ENCODE peak calls at places on chromosomes 7 and 10, in ten cellular contexts. One of them, this sample, is unnamed.

GRCh38 chr7:6640246-6640721 is 3.2 kb downstream of the ZNF316 start:
- ATAC-seq in lower lobe of right lung: no peak
- ATAC-seq in activated T-cell treated with anti-CD3 and anti-CD28 coated beads, Interleukin-2, amount 50 U/mL, for 4 hours: no peak
- ATAC-seq in activated naive CD8-positive, alpha-beta T cell treated with anti-CD3 and anti-CD28 coated beads, Interleukin-2, amount 50 U/mL, for 24 hours: peak
- ATAC-seq in stimulated activated naive CD8-positive, alpha-beta T cell treated with anti-CD3 and anti-CD28 coated beads, Interleukin-15, amount 100 ng/mL, for 72 hours: no peak
- ATAC-seq in memory B cell: no peak
- ATAC-seq in naive thymus-derived CD8-positive, alpha-beta T cell: no peak
- ATAC-seq in IMR-90: no peak
- ATAC-seq in natural killer cell: no peak
- ATAC-seq in Panc1: no peak
- ATAC-seq in this sample: peak

GRCh38 chr10:103635580-103635979 is 142.1 kb downstream of the NEURL1 start:
- ATAC-seq in lower lobe of right lung: no peak
- ATAC-seq in activated T-cell treated with anti-CD3 and anti-CD28 coated beads, Interleukin-2, amount 50 U/mL, for 4 hours: no peak
- ATAC-seq in activated naive CD8-positive, alpha-beta T cell treated with anti-CD3 and anti-CD28 coated beads, Interleukin-2, amount 50 U/mL, for 24 hours: no peak
- ATAC-seq in stimulated activated naive CD8-positive, alpha-beta T cell treated with anti-CD3 and anti-CD28 coated beads, Interleukin-15, amount 100 ng/mL, for 72 hours: no peak
- ATAC-seq in memory B cell: no peak
- ATAC-seq in naive thymus-derived CD8-positive, alpha-beta T cell: no peak
- ATAC-seq in IMR-90: no peak
- ATAC-seq in natural killer cell: no peak
- ATAC-seq in Panc1: peak
- ATAC-seq in this sample: no peak

GRCh38 chr10:63261496-63261895 is 128.4 kb downstream of the NRBF2 start:
- ATAC-seq in lower lobe of right lung: no peak
- ATAC-seq in activated T-cell treated with anti-CD3 and anti-CD28 coated beads, Interleukin-2, amount 50 U/mL, for 4 hours: peak
- ATAC-seq in activated naive CD8-positive, alpha-beta T cell treated with anti-CD3 and anti-CD28 coated beads, Interleukin-2, amount 50 U/mL, for 24 hours: peak
- ATAC-seq in stimulated activated naive CD8-positive, alpha-beta T cell treated with anti-CD3 and anti-CD28 coated beads, Interleukin-15, amount 100 ng/mL, for 72 hours: peak
- ATAC-seq in memory B cell: no peak
- ATAC-seq in naive thymus-derived CD8-positive, alpha-beta T cell: no peak
- ATAC-seq in IMR-90: no peak
- ATAC-seq in natural killer cell: no peak
- ATAC-seq in Panc1: no peak
- ATAC-seq in this sample: peak

GRCh38 chr10:119634219-119634544 is 17.0 kb upstream of the BAG3 start:
- ATAC-seq in lower lobe of right lung: peak
- ATAC-seq in activated T-cell treated with anti-CD3 and anti-CD28 coated beads, Interleukin-2, amount 50 U/mL, for 4 hours: no peak
- ATAC-seq in activated naive CD8-positive, alpha-beta T cell treated with anti-CD3 and anti-CD28 coated beads, Interleukin-2, amount 50 U/mL, for 24 hours: no peak
- ATAC-seq in stimulated activated naive CD8-positive, alpha-beta T cell treated with anti-CD3 and anti-CD28 coated beads, Interleukin-15, amount 100 ng/mL, for 72 hours: no peak
- ATAC-seq in memory B cell: no peak
- ATAC-seq in naive thymus-derived CD8-positive, alpha-beta T cell: no peak
- ATAC-seq in IMR-90: peak
- ATAC-seq in natural killer cell: no peak
- ATAC-seq in Panc1: no peak
- ATAC-seq in this sample: no peak

GRCh38 chr7:21939858-21940322 is 5.8 kb downstream of the CDCA7L start:
- ATAC-seq in lower lobe of right lung: no peak
- ATAC-seq in activated T-cell treated with anti-CD3 and anti-CD28 coated beads, Interleukin-2, amount 50 U/mL, for 4 hours: no peak
- ATAC-seq in activated naive CD8-positive, alpha-beta T cell treated with anti-CD3 and anti-CD28 coated beads, Interleukin-2, amount 50 U/mL, for 24 hours: peak
- ATAC-seq in stimulated activated naive CD8-positive, alpha-beta T cell treated with anti-CD3 and anti-CD28 coated beads, Interleukin-15, amount 100 ng/mL, for 72 hours: no peak
- ATAC-seq in memory B cell: no peak
- ATAC-seq in naive thymus-derived CD8-positive, alpha-beta T cell: no peak
- ATAC-seq in IMR-90: no peak
- ATAC-seq in natural killer cell: no peak
- ATAC-seq in Panc1: no peak
- ATAC-seq in this sample: no peak

GRCh38 chr10:28684986-28685580 is 7.8 kb downstream of the BAMBI start:
- ATAC-seq in lower lobe of right lung: no peak
- ATAC-seq in activated T-cell treated with anti-CD3 and anti-CD28 coated beads, Interleukin-2, amount 50 U/mL, for 4 hours: no peak
- ATAC-seq in activated naive CD8-positive, alpha-beta T cell treated with anti-CD3 and anti-CD28 coated beads, Interleukin-2, amount 50 U/mL, for 24 hours: no peak
- ATAC-seq in stimulated activated naive CD8-positive, alpha-beta T cell treated with anti-CD3 and anti-CD28 coated beads, Interleukin-15, amount 100 ng/mL, for 72 hours: no peak
- ATAC-seq in memory B cell: no peak
- ATAC-seq in naive thymus-derived CD8-positive, alpha-beta T cell: no peak
- ATAC-seq in IMR-90: no peak
- ATAC-seq in natural killer cell: no peak
- ATAC-seq in Panc1: no peak
- ATAC-seq in this sample: no peak

GRCh38 chr7:83937930-83938329 is 256.7 kb downstream of the SEMA3A start:
- ATAC-seq in lower lobe of right lung: peak
- ATAC-seq in activated T-cell treated with anti-CD3 and anti-CD28 coated beads, Interleukin-2, amount 50 U/mL, for 4 hours: no peak
- ATAC-seq in activated naive CD8-positive, alpha-beta T cell treated with anti-CD3 and anti-CD28 coated beads, Interleukin-2, amount 50 U/mL, for 24 hours: no peak
- ATAC-seq in stimulated activated naive CD8-positive, alpha-beta T cell treated with anti-CD3 and anti-CD28 coated beads, Interleukin-15, amount 100 ng/mL, for 72 hours: peak
- ATAC-seq in memory B cell: no peak
- ATAC-seq in naive thymus-derived CD8-positive, alpha-beta T cell: no peak
- ATAC-seq in IMR-90: no peak
- ATAC-seq in natural killer cell: no peak
- ATAC-seq in Panc1: no peak
- ATAC-seq in this sample: no peak

GRCh38 chr7:143284591-143285453 is at the start of gene TMEM139:
- ATAC-seq in lower lobe of right lung: peak
- ATAC-seq in activated T-cell treated with anti-CD3 and anti-CD28 coated beads, Interleukin-2, amount 50 U/mL, for 4 hours: no peak
- ATAC-seq in activated naive CD8-positive, alpha-beta T cell treated with anti-CD3 and anti-CD28 coated beads, Interleukin-2, amount 50 U/mL, for 24 hours: no peak
- ATAC-seq in stimulated activated naive CD8-positive, alpha-beta T cell treated with anti-CD3 and anti-CD28 coated beads, Interleukin-15, amount 100 ng/mL, for 72 hours: no peak
- ATAC-seq in memory B cell: no peak
- ATAC-seq in naive thymus-derived CD8-positive, alpha-beta T cell: no peak
- ATAC-seq in IMR-90: no peak
- ATAC-seq in natural killer cell: no peak
- ATAC-seq in Panc1: no peak
- ATAC-seq in this sample: no peak

GRCh38 chr10:103839867-103840746 is 15.3 kb downstream of the SH3PXD2A start:
- ATAC-seq in lower lobe of right lung: peak
- ATAC-seq in activated T-cell treated with anti-CD3 and anti-CD28 coated beads, Interleukin-2, amount 50 U/mL, for 4 hours: no peak
- ATAC-seq in activated naive CD8-positive, alpha-beta T cell treated with anti-CD3 and anti-CD28 coated beads, Interleukin-2, amount 50 U/mL, for 24 hours: no peak
- ATAC-seq in stimulated activated naive CD8-positive, alpha-beta T cell treated with anti-CD3 and anti-CD28 coated beads, Interleukin-15, amount 100 ng/mL, for 72 hours: no peak
- ATAC-seq in memory B cell: no peak
- ATAC-seq in naive thymus-derived CD8-positive, alpha-beta T cell: no peak
- ATAC-seq in IMR-90: no peak
- ATAC-seq in natural killer cell: no peak
- ATAC-seq in Panc1: no peak
- ATAC-seq in this sample: no peak

GRCh38 chr10:97224483-97225435 is 39.0 kb upstream of the SLIT1 start:
- ATAC-seq in lower lobe of right lung: no peak
- ATAC-seq in activated T-cell treated with anti-CD3 and anti-CD28 coated beads, Interleukin-2, amount 50 U/mL, for 4 hours: no peak
- ATAC-seq in activated naive CD8-positive, alpha-beta T cell treated with anti-CD3 and anti-CD28 coated beads, Interleukin-2, amount 50 U/mL, for 24 hours: peak
- ATAC-seq in stimulated activated naive CD8-positive, alpha-beta T cell treated with anti-CD3 and anti-CD28 coated beads, Interleukin-15, amount 100 ng/mL, for 72 hours: peak
- ATAC-seq in memory B cell: no peak
- ATAC-seq in naive thymus-derived CD8-positive, alpha-beta T cell: no peak
- ATAC-seq in IMR-90: no peak
- ATAC-seq in natural killer cell: no peak
- ATAC-seq in Panc1: no peak
- ATAC-seq in this sample: peak

GRCh38 chr10:97327348-97328294 is 6.9 kb downstream of the FRAT2 start:
- ATAC-seq in lower lobe of right lung: peak
- ATAC-seq in activated T-cell treated with anti-CD3 and anti-CD28 coated beads, Interleukin-2, amount 50 U/mL, for 4 hours: peak
- ATAC-seq in activated naive CD8-positive, alpha-beta T cell treated with anti-CD3 and anti-CD28 coated beads, Interleukin-2, amount 50 U/mL, for 24 hours: no peak
- ATAC-seq in stimulated activated naive CD8-positive, alpha-beta T cell treated with anti-CD3 and anti-CD28 coated beads, Interleukin-15, amount 100 ng/mL, for 72 hours: peak
- ATAC-seq in memory B cell: no peak
- ATAC-seq in naive thymus-derived CD8-positive, alpha-beta T cell: no peak
- ATAC-seq in IMR-90: no peak
- ATAC-seq in natural killer cell: peak
- ATAC-seq in Panc1: peak
- ATAC-seq in this sample: peak